ENCODE peak calls at places on chromosome 11, in five cellular contexts. One of them, this sample, is unnamed.

GRCh38 chr11:93528757-93529639 is 14.2 kb downstream of the SMCO4 start:
- DNase-seq in Right ventricle myocardium superior: peak
- DNase-seq in WTC11: no peak
- DNase-seq in HuH-7.5: no peak
- DNase-seq in ELF-1: no peak
- DNase-seq in this sample: no peak

GRCh38 chr11:113505541-113506375 is 30.6 kb upstream of the DRD2 start:
- DNase-seq in Right ventricle myocardium superior: peak
- DNase-seq in WTC11: no peak
- DNase-seq in HuH-7.5: no peak
- DNase-seq in ELF-1: peak
- DNase-seq in this sample: peak

GRCh38 chr11:69154938-69155301 is 815 bp upstream of the SMIM38 start:
- DNase-seq in Right ventricle myocardium superior: no peak
- DNase-seq in WTC11: no peak
- DNase-seq in HuH-7.5: no peak
- DNase-seq in ELF-1: no peak
- DNase-seq in this sample: no peak

GRCh38 chr11:101049123-101049522 is 80.5 kb downstream of the PGR start:
- DNase-seq in Right ventricle myocardium superior: no peak
- DNase-seq in WTC11: no peak
- DNase-seq in HuH-7.5: no peak
- DNase-seq in ELF-1: peak
- DNase-seq in this sample: no peak

GRCh38 chr11:64837887-64838351 is 6.5 kb downstream of the CDC42BPG start:
- DNase-seq in Right ventricle myocardium superior: no peak
- DNase-seq in WTC11: no peak
- DNase-seq in HuH-7.5: no peak
- DNase-seq in ELF-1: no peak
- DNase-seq in this sample: no peak

GRCh38 chr11:35059040-35059439 is 79.9 kb upstream of the CD44 start:
- DNase-seq in Right ventricle myocardium superior: no peak
- DNase-seq in WTC11: no peak
- DNase-seq in HuH-7.5: no peak
- DNase-seq in ELF-1: no peak
- DNase-seq in this sample: no peak

GRCh38 chr11:132728026-132728425 is 804.3 kb downstream of the OPCML start:
- DNase-seq in Right ventricle myocardium superior: no peak
- DNase-seq in WTC11: no peak
- DNase-seq in HuH-7.5: no peak
- DNase-seq in ELF-1: peak
- DNase-seq in this sample: no peak

GRCh38 chr11:70762810-70763209 is 364.5 kb downstream of the CTTN start:
- DNase-seq in Right ventricle myocardium superior: peak
- DNase-seq in WTC11: no peak
- DNase-seq in HuH-7.5: no peak
- DNase-seq in ELF-1: no peak
- DNase-seq in this sample: no peak

GRCh38 chr11:43933608-43934358 is 8.7 kb upstream of the C11orf96 start:
- DNase-seq in Right ventricle myocardium superior: no peak
- DNase-seq in WTC11: no peak
- DNase-seq in HuH-7.5: no peak
- DNase-seq in ELF-1: no peak
- DNase-seq in this sample: no peak

This sample was measured in kidney epithelial cell.